ENCODE peak calls at places on chromosomes 1 and 21, in seven cellular contexts. T is pancreas, A is stomach, Y is A549, X is SK-N-SH, P is colonic mucosa, E is prostate gland. Z is an unnamed sample.

GRCh38 chr1:156913809-156914387 is 6.5 kb upstream of the LRRC71 start:
- DNase-seq in Y (no peak), A (no peak), X (no peak), T (no peak), E (no peak), P (no peak), Z (no peak)

GRCh38 chr1:171433451-171433850 is 51.9 kb upstream of the PRRC2C start:
- DNase-seq in E (no peak), T (no peak), P (no peak), X (no peak), A (no peak), Y (peak; percentile 23), Z (no peak)

GRCh38 chr1:29626066-29626465 is 389.7 kb downstream of the PTPRU start:
- DNase-seq in E (no peak), Y (no peak), T (no peak), X (no peak), A (no peak), P (peak; percentile 6), Z (no peak)

GRCh38 chr1:23010734-23011449 is 4.8 kb downstream of the TEX46 start:
- DNase-seq in T (no peak), E (no peak), P (no peak), A (no peak), Y (peak; percentile 48), X (no peak), Z (no peak)

GRCh38 chr1:219333626-219334025 is 159.9 kb downstream of the LYPLAL1 start:
- DNase-seq in P (no peak), X (no peak), E (no peak), Y (no peak), T (no peak), A (no peak), Z (no peak)

GRCh38 chr1:182614796-182615451 is 10.7 kb upstream of the RGS16 start:
- DNase-seq in X (peak; percentile 85), P (peak; percentile 60), T (peak; percentile 55), Y (peak; percentile 35), E (peak; percentile 52), A (peak; percentile 76), Z (peak; percentile 95)

GRCh38 chr1:119139393-119139792 is 1.1 kb downstream of the WARS2 start:
- DNase-seq in E (no peak), Y (no peak), A (no peak), P (peak; percentile 29), X (no peak), T (no peak), Z (no peak)

GRCh38 chr1:204950353-204951001 is 79.8 kb downstream of the NFASC start:
- DNase-seq in A (no peak), E (no peak), P (no peak), X (no peak), T (no peak), Y (no peak), Z (no peak)

GRCh38 chr1:84889437-84889836 is 3.6 kb downstream of the LPAR3 start:
- DNase-seq in E (no peak), P (no peak), X (no peak), A (no peak), T (no peak), Y (no peak), Z (no peak)

GRCh38 chr1:101147381-101147780 is 89.4 kb upstream of the S1PR1 start:
- DNase-seq in T (no peak), A (no peak), X (no peak), P (no peak), E (no peak), Y (no peak), Z (no peak)

GRCh38 chr1:242634732-242635131 is 110.2 kb upstream of the PLD5 start:
- DNase-seq in A (no peak), T (no peak), X (no peak), P (no peak), Y (no peak), E (no peak), Z (no peak)

GRCh38 chr1:224438989-224439388 is 4.4 kb upstream of the WDR26 start:
- DNase-seq in T (no peak), Y (no peak), E (no peak), A (no peak), P (no peak), X (no peak), Z (no peak)

GRCh38 chr1:181079920-181080319 is 8.6 kb upstream of the IER5 start:
- DNase-seq in A (no peak), X (no peak), P (no peak), T (no peak), E (no peak), Y (no peak), Z (no peak)

DNA sequence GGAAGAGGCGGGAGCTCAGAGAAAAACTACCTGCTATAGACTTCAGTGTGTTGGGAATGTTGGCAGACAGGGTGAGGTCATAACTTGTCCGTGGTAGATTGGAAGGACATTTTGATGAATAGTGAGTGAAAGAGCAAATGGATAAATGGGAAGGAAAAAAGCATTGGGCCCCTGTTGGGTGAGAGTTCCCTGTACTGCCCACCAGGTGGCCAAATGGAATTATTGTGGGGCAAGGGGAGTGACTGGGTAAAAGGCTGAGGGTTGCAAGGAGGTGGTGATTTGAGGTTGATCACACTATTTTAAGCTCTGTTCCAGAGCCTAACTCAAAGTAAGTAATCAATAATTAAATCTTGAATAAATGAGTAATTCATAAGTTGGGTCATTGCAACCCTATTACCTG is 60.4 kb downstream of the MRPS6 start:
- DNase-seq in T (no peak), P (no peak), X (no peak), E (no peak), A (no peak), Y (no peak), Z (no peak)
- H3K4me1 ChIP-seq in T (peaks cover 23% of the 10 kb centered on the region), P (peaks cover 5% of the 10 kb centered on the region), X (peaks cover 24% of the 10 kb centered on the region), E (no peaks in the 10 kb centered on the region), A (peaks cover 53% of the 10 kb centered on the region), Y (peaks cover 17% of the 10 kb centered on the region), Z (no peaks in the 10 kb centered on the region)

DNA sequence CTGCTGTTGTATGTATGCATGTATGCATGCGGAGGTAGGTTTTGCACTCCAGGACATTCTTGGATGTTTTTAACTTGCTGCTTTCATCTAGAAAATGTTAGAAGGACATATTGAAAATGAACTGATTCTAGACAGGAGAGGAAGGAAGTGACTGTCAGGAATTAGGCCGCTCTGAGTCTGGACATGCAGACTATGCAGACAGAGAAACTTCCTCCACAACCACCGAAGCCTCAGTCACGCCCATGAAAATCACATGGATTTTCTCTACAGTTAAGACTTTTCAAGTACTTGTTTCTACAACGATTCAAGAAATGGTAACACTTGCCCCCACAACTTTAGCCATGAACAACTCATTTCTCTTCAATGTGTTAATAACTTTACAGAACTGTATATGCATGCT is 211.1 kb downstream of the SMYD3 start:
- DNase-seq in E (no peak), Y (no peak), X (no peak), P (no peak), T (no peak), A (no peak), Z (no peak)
- H3K27ac ChIP-seq in E (no peak overlapping the region), Y (no peak overlapping the region), X (peak overlapping the region; percentile 36), P (no peak overlapping the region), T (no peak overlapping the region), A (no peak overlapping the region), Z (no peak overlapping the region)

GRCh38 chr1:12443151-12443550 is 174.9 kb downstream of the DHRS3 start:
- DNase-seq in E (no peak), X (no peak), A (no peak), T (no peak), Y (no peak), P (no peak), Z (no peak)
- H3K4me1 ChIP-seq in E (peaks cover 6% of the 10 kb centered on the region), X (peaks cover 16% of the 10 kb centered on the region), A (peaks cover 31% of the 10 kb centered on the region), T (peaks cover 9% of the 10 kb centered on the region), Y (peaks cover 17% of the 10 kb centered on the region), P (no peaks in the 10 kb centered on the region), Z (peaks cover 2% of the 10 kb centered on the region)

GRCh38 chr1:150563340-150564038 is 14.3 kb downstream of the ADAMTSL4 start:
- DNase-seq in A (peak; percentile 90), X (peak; percentile 25), P (peak; percentile 77), Y (no peak), T (peak; percentile 80), E (peak; percentile 75), Z (no peak)

GRCh38 chr1:150561830-150562367 is 12.7 kb downstream of the ADAMTSL4 start:
- DNase-seq in Y (peak; percentile 86), X (peak; percentile 86), E (peak; percentile 97), A (peak; percentile 95), T (peak; percentile 96), P (peak; percentile 96), Z (peak; percentile 85)

GRCh38 chr1:150566589-150567340 is 12.6 kb downstream of the MCL1 start:
- DNase-seq in Y (no peak), A (no peak), E (no peak), T (no peak), P (no peak), X (no peak), Z (no peak)

GRCh38 chr1:150562384-150563339 is 13.5 kb downstream of the ADAMTSL4 start:
- DNase-seq in P (peak; percentile 67), A (peak; percentile 51), X (no peak), T (peak; percentile 66), E (no peak), Y (no peak), Z (peak; percentile 58)

DNA sequence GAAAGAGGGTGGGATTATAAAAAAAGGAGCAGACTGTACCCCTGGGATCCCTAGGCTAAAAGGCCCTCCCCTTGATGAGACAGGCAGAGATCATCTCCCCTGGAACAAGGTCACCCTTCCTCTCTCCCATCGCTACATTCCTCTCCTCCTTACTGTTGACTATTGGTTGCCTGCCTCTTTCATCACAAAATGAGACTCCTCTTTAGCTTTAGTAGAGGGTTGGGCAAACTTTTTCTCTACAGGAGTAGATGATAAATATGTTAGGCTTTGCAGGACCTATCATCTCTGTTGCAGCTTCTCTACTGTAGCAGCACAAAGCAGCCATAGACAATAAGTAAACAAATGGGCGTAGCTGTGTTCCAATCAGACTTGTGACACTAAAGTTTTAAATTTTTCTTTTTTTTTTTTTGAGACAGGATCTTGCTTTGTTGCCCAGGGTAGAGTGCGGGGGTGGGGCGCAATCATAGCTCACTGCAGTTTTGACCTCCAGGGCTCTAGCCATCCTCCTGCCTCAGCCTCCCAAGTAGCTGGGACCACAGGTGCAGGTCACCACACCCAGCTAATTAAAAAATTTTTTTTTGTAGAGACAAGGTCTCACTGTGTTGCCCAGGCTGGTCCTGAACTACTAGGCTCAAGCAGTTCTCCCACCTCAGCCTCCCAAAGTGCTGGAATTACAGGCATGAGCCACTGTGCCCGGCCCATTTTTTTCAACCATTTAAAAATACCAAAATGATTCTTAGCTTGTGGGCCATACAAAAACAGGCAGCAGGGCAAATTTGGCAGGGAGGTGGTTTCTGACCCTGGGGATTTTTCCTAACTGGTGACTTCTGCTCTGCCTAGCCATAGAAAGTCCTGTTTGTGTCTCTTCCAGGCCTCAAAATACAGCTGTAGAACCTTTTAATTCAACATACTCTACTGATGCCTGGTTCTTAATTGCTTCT is 15.1 kb downstream of the MCL1 start:
- DNase-seq in P (no peak), T (no peak), X (no peak), A (no peak), Y (no peak), E (no peak), Z (no peak)
- H3K27ac ChIP-seq in P (peak overlapping the region; percentile 98), T (peak overlapping the region; percentile 96), X (peak overlapping the region; percentile 100), A (peak overlapping the region; percentile 100), Y (peak overlapping the region; percentile 99), E (peak overlapping the region; percentile 100), Z (no peak overlapping the region)

GRCh38 chr1:16267690-16268180 is 30.8 kb upstream of the CPLANE2 start:
- DNase-seq in E (no peak), X (no peak), P (no peak), A (no peak), Y (no peak), T (no peak), Z (no peak)
- H3K4me1 ChIP-seq in E (peaks cover 3% of the 10 kb centered on the region), X (peaks cover 18% of the 10 kb centered on the region), P (no peaks in the 10 kb centered on the region), A (peaks cover 30% of the 10 kb centered on the region), Y (no peaks in the 10 kb centered on the region), T (peaks cover 4% of the 10 kb centered on the region), Z (peaks cover 25% of the 10 kb centered on the region)